ENCODE peak calls at places on chromosomes 7 and 10, in five cellular contexts. Y is left lung, J is Calu3, X is GM06990, O is foreskin keratinocyte. D is an unnamed sample.

GRCh38 chr7:25625316-25625715 is 397.0 kb upstream of the NPVF start:
- DNase-seq in Y (no peak), J (no peak), X (no peak), O (no peak), D (no peak)

GRCh38 chr7:66627876-66628360 is 763 bp upstream of the KCTD7 start:
- DNase-seq in Y (no peak), J (no peak), X (no peak), O (no peak), D (no peak)

GRCh38 chr10:112394475-112394875 is 20.6 kb downstream of the ACSL5 start:
- DNase-seq in Y (peak; percentile 56), J (peak; percentile 19), X (no peak), O (no peak), D (no peak)

GRCh38 chr7:3154881-3155494 is 111.3 kb upstream of the CARD11 start:
- DNase-seq in Y (no peak), J (peak; percentile 69), X (no peak), O (peak; percentile 16), D (peak; percentile 68)

GRCh38 chr10:103602852-103603155 is 109.3 kb downstream of the NEURL1 start:
- DNase-seq in Y (no peak), J (no peak), X (no peak), O (no peak), D (no peak)

GRCh38 chr10:63498665-63499064 is 22.5 kb upstream of the REEP3 start:
- DNase-seq in Y (no peak), J (no peak), X (no peak), O (no peak), D (no peak)

GRCh38 chr10:72329290-72330058 is 25.2 kb downstream of the DNAJB12 start:
- DNase-seq in Y (no peak), J (no peak), X (no peak), O (no peak), D (no peak)

GRCh38 chr7:144408116-144408515 is 4.6 kb upstream of the NOBOX start:
- DNase-seq in Y (no peak), J (no peak), X (no peak), O (peak; percentile 57), D (no peak)

GRCh38 chr7:71216211-71216610 is 84.3 kb downstream of the GALNT17 start:
- DNase-seq in Y (no peak), J (no peak), X (no peak), O (no peak), D (no peak)

GRCh38 chr10:89073719-89074118 is 83.1 kb downstream of the FAS start:
- DNase-seq in Y (no peak), J (no peak), X (no peak), O (no peak), D (no peak)

GRCh38 chr10:71242621-71243009 is 30.2 kb downstream of the UNC5B start:
- DNase-seq in Y (no peak), J (no peak), X (no peak), O (no peak), D (no peak)

GRCh38 chr7:121752706-121753105 is 120.3 kb upstream of the PTPRZ1 start:
- DNase-seq in Y (no peak), J (no peak), X (no peak), O (no peak), D (no peak)

GRCh38 chr10:20662742-20663141 is 234.4 kb downstream of the NEBL start:
- DNase-seq in Y (no peak), J (no peak), X (no peak), O (no peak), D (no peak)

GRCh38 chr10:98589007-98589406 is 142.3 kb upstream of the HPS1 start:
- DNase-seq in Y (no peak), J (no peak), X (no peak), O (peak; percentile 90), D (no peak)

GRCh38 chr10:75108684-75109458 is 2.6 kb upstream of the SAMD8 start:
- DNase-seq in Y (no peak), J (peak; percentile 68), X (no peak), O (no peak), D (no peak)

GRCh38 chr7:1902231-1902855 is 232.3 kb downstream of the ELFN1 start:
- DNase-seq in Y (no peak), J (no peak), X (no peak), O (no peak), D (no peak)

GRCh38 chr7:24365606-24366005 is 81.6 kb downstream of the NPY start:
- DNase-seq in Y (no peak), J (no peak), X (no peak), O (no peak), D (no peak)

GRCh38 chr7:154781369-154782303 is 221.3 kb downstream of the PAXIP1 start:
- DNase-seq in Y (no peak), J (no peak), X (no peak), O (no peak), D (no peak)

GRCh38 chr10:30062090-30062489 is 2.7 kb upstream of the JCAD start:
- DNase-seq in Y (no peak), J (no peak), X (no peak), O (no peak), D (no peak)

GRCh38 chr7:6479067-6479466 is 31.3 kb upstream of the DAGLB start:
- DNase-seq in Y (no peak), J (no peak), X (no peak), O (no peak), D (no peak)

GRCh38 chr10:97974526-97975525 is 55.6 kb downstream of the CRTAC1 start:
- DNase-seq in Y (no peak), J (no peak), X (no peak), O (no peak), D (no peak)

GRCh38 chr10:30813872-30814471 is 184.4 kb upstream of the LYZL2 start:
- DNase-seq in Y (no peak), J (no peak), X (no peak), O (peak; percentile 47), D (no peak)

GRCh38 chr10:31618541-31619291 is 299.7 kb downstream of the ZEB1 start:
- DNase-seq in Y (no peak), J (no peak), X (no peak), O (no peak), D (no peak)

GRCh38 chr10:99880071-99880835 is 97.8 kb downstream of the ABCC2 start:
- DNase-seq in Y (no peak), J (no peak), X (no peak), O (no peak), D (no peak)

GRCh38 chr10:132383751-132384181 is 13.2 kb upstream of the PWWP2B start:
- DNase-seq in Y (no peak), J (no peak), X (no peak), O (no peak), D (no peak)

GRCh38 chr10:65017523-65017922 is 1496.3 kb downstream of the REEP3 start:
- DNase-seq in Y (no peak), J (no peak), X (no peak), O (no peak), D (no peak)

GRCh38 chr7:157061979-157062378 is 51.5 kb upstream of the MNX1 start:
- DNase-seq in Y (no peak), J (no peak), X (no peak), O (no peak), D (no peak)

GRCh38 chr7:47511698-47512370 is 70.1 kb downstream of the TNS3 start:
- DNase-seq in Y (no peak), J (no peak), X (no peak), O (no peak), D (no peak)

GRCh38 chr7:106966121-106966520 is 78.4 kb upstream of the PRKAR2B start:
- DNase-seq in Y (no peak), J (no peak), X (no peak), O (no peak), D (no peak)

GRCh38 chr7:1663857-1664651 is 6.0 kb upstream of the ELFN1 start:
- DNase-seq in Y (peak; percentile 33), J (peak; percentile 7), X (no peak), O (no peak), D (no peak)

GRCh38 chr7:73366127-73366526 is 38.2 kb downstream of the FKBP6 start:
- DNase-seq in Y (no peak), J (no peak), X (no peak), O (no peak), D (peak; percentile 35)

GRCh38 chr10:114780610-114781184 is 40.9 kb upstream of the FHIP2A start:
- DNase-seq in Y (no peak), J (no peak), X (no peak), O (no peak), D (no peak)

GRCh38 chr10:77983384-77984341 is 45.7 kb downstream of the POLR3A start:
- DNase-seq in Y (no peak), J (no peak), X (no peak), O (no peak), D (no peak)

GRCh38 chr7:69187824-69188335 is 410.4 kb upstream of the AUTS2 start:
- DNase-seq in Y (no peak), J (no peak), X (no peak), O (peak; percentile 2), D (no peak)

GRCh38 chr10:119783665-119784027 is 57.8 kb downstream of the INPP5F start:
- DNase-seq in Y (no peak), J (no peak), X (no peak), O (no peak), D (no peak)

GRCh38 chr10:24237801-24238390 is 29.0 kb downstream of the KIAA1217 start:
- DNase-seq in Y (no peak), J (no peak), X (no peak), O (no peak), D (no peak)

GRCh38 chr10:88385601-88386203 is 197.4 kb downstream of the RNLS start:
- DNase-seq in Y (peak; percentile 75), J (peak; percentile 86), X (peak; percentile 83), O (peak; percentile 87), D (peak; percentile 54)

GRCh38 chr10:1610986-1611770 is 126.1 kb downstream of the ADARB2 start:
- DNase-seq in Y (no peak), J (no peak), X (no peak), O (no peak), D (no peak)

GRCh38 chr10:111344804-111345203 is 268.0 kb downstream of the ADRA2A start:
- DNase-seq in Y (no peak), J (no peak), X (no peak), O (no peak), D (no peak)
- TF ChIP-seq CTCF in Y (no peak), J (no peak), X (peak; percentile 63), O (peak; percentile 20), D (peak; percentile 18)

GRCh38 chr10:73840403-73841301 is 29.3 kb upstream of the NDST2 start:
- DNase-seq in Y (no peak), J (no peak), X (no peak), O (no peak), D (no peak)
- TF ChIP-seq CTCF in Y (no peak), J (no peak), X (no peak), O (no peak), D (no peak)

GRCh38 chr7:44431091-44431608 is 59.3 kb downstream of the NUDCD3 start:
- DNase-seq in Y (no peak), J (no peak), X (peak; percentile 19), O (no peak), D (peak; percentile 80)
- TF ChIP-seq CTCF in Y (no peak), J (no peak), X (peak; percentile 56), O (peak; percentile 25), D (peak; percentile 51)

GRCh38 chr10:2619472-2619871 is 447.9 kb upstream of the PFKP start:
- DNase-seq in Y (no peak), J (peak; percentile 10), X (no peak), O (no peak), D (no peak)
- TF ChIP-seq CTCF in Y (no peak), J (no peak), X (peak; percentile 47), O (peak; percentile 18), D (no peak)

D was measured in GM10248.